ENCODE peak calls at places on chromosomes 5 and 9, in seven cellular contexts. B, D, L, Q, W, M and G are unnamed samples.

GRCh38 chr5:151671979-151672378 is 14.7 kb downstream of the SPARC start:
- DNase-seq in W (no peak), Q (no peak), L (no peak), D (no peak), M (peak; percentile 27), B (no peak), G (no peak)

GRCh38 chr5:7995688-7996294 is 126.8 kb downstream of the MTRR start:
- DNase-seq in L (no peak), Q (no peak), W (no peak), B (no peak), M (no peak), D (no peak), G (no peak)

GRCh38 chr5:145775893-145776444 is 59.2 kb downstream of the PRELID2 start:
- DNase-seq in Q (no peak), W (no peak), D (no peak), M (no peak), B (no peak), L (peak; percentile 97), G (no peak)

GRCh38 chr5:179475211-179475840 is 75.0 kb upstream of the RUFY1 start:
- DNase-seq in B (no peak), W (no peak), M (no peak), L (peak; percentile 2), D (no peak), Q (no peak), G (no peak)

GRCh38 chr9:78366827-78367226 is 69.9 kb downstream of the PSAT1 start:
- DNase-seq in B (no peak), Q (no peak), D (no peak), W (no peak), L (no peak), M (no peak), G (no peak)

GRCh38 chr9:134988706-134989105 is 71.0 kb upstream of the FCN1 start:
- DNase-seq in Q (no peak), B (no peak), M (no peak), W (no peak), L (no peak), D (no peak), G (no peak)

GRCh38 chr5:112420111-112420864 is 1.2 kb upstream of the EPB41L4A start:
- DNase-seq in M (peak; percentile 91), B (peak; percentile 90), W (peak; percentile 86), D (peak; percentile 87), Q (peak; percentile 39), L (peak; percentile 38), G (peak; percentile 92)

GRCh38 chr5:162067138-162067537 is 435 bp upstream of the GABRG2 start:
- DNase-seq in B (no peak), D (no peak), W (no peak), M (no peak), Q (no peak), L (no peak), G (no peak)

GRCh38 chr9:5578698-5579085 is 50.2 kb upstream of the RIC1 start:
- DNase-seq in W (no peak), L (no peak), D (no peak), B (no peak), Q (no peak), M (no peak), G (no peak)

GRCh38 chr9:124007468-124008306 is 3.9 kb upstream of the LHX2 start:
- DNase-seq in W (no peak), D (no peak), M (no peak), Q (no peak), L (no peak), B (no peak), G (no peak)

GRCh38 chr9:131422241-131422792 is 28.4 kb downstream of the PRRC2B start:
- DNase-seq in D (no peak), L (no peak), Q (no peak), W (no peak), M (peak; percentile 46), B (no peak), G (peak; percentile 75)

GRCh38 chr5:6383376-6383775 is 5.0 kb upstream of the MED10 start:
- DNase-seq in W (no peak), B (no peak), D (peak; percentile 21), M (peak; percentile 13), Q (no peak), L (no peak), G (no peak)

GRCh38 chr5:23314827-23315226 is 192.6 kb upstream of the PRDM9 start:
- DNase-seq in B (no peak), L (no peak), W (no peak), Q (no peak), D (no peak), M (no peak), G (no peak)

GRCh38 chr5:155050384-155051019 is 36.9 kb downstream of the KIF4B start:
- DNase-seq in L (no peak), B (no peak), D (no peak), M (no peak), W (no peak), Q (no peak), G (no peak)

GRCh38 chr5:61018102-61018501 is 73.1 kb downstream of the NDUFAF2 start:
- DNase-seq in L (no peak), D (no peak), Q (no peak), B (no peak), W (no peak), M (no peak), G (no peak)

GRCh38 chr5:125075567-125075966 is 329.1 kb upstream of the ZNF608 start:
- DNase-seq in M (no peak), L (no peak), D (no peak), W (no peak), B (no peak), Q (no peak), G (no peak)

GRCh38 chr9:14560194-14560593 is 133.0 kb downstream of the ZDHHC21 start:
- DNase-seq in Q (no peak), D (no peak), M (no peak), B (no peak), L (no peak), W (peak; percentile 37), G (no peak)

GRCh38 chr5:143064207-143064606 is 294.0 kb downstream of the ARHGAP26 start:
- DNase-seq in M (no peak), D (no peak), Q (no peak), L (no peak), B (no peak), W (no peak), G (no peak)

GRCh38 chr9:97501177-97501971 is at the start of gene TMOD1:
- DNase-seq in L (no peak), D (peak; percentile 58), W (peak; percentile 88), M (peak; percentile 89), Q (peak; percentile 39), B (peak; percentile 73), G (peak; percentile 82)

GRCh38 chr5:57302164-57302563 is 128.3 kb downstream of the GPBP1 start:
- DNase-seq in L (peak; percentile 79), M (no peak), D (no peak), Q (no peak), B (no peak), W (peak; percentile 51), G (no peak)

GRCh38 chr5:6837095-6837494 is 123.9 kb downstream of the TENT4A start:
- DNase-seq in B (no peak), L (no peak), M (no peak), W (no peak), Q (no peak), D (no peak), G (no peak)

GRCh38 chr5:82174128-82174918 is 103.8 kb downstream of the RPS23 start:
- DNase-seq in B (peak; percentile 88), W (peak; percentile 87), L (peak; percentile 53), Q (peak; percentile 48), M (peak; percentile 82), D (peak; percentile 18), G (peak; percentile 58)

GRCh38 chr9:6855860-6856259 is 98.1 kb downstream of the KDM4C start:
- DNase-seq in W (no peak), B (no peak), D (no peak), L (no peak), Q (no peak), M (peak; percentile 55), G (no peak)

GRCh38 chr5:93579561-93580386 is 1.2 kb downstream of the NR2F1-AS1 start:
- DNase-seq in M (peak; percentile 51), D (peak; percentile 48), W (no peak), Q (no peak), L (no peak), B (peak; percentile 55), G (peak; percentile 47)

GRCh38 chr9:73979894-73980264 is 517.3 kb upstream of the RORB start:
- DNase-seq in W (no peak), Q (no peak), B (no peak), L (no peak), D (no peak), M (no peak), G (no peak)

GRCh38 chr5:135834639-135835529 is at the start of gene SLC25A48:
- DNase-seq in D (peak; percentile 1), L (no peak), Q (peak; percentile 35), W (peak; percentile 56), B (peak; percentile 87), M (peak; percentile 92), G (peak; percentile 67)